ENCODE peak calls at places on chromosomes 2 and 18, in nine cellular contexts. One of them, this sample, is unnamed. For H3K36me3 and H3K9me3, the result is how much of the 10 kb centered on the place peaks cover.

GRCh38 chr2:227703961-227704360 is 13.9 kb downstream of the SLC19A3 start:
- DNase-seq in GM23248: peak
- DNase-seq in CD8-positive, alpha-beta memory T cell: no peak
- DNase-seq in NT2/D1: no peak
- DNase-seq in WERI-Rb-1: no peak
- DNase-seq in cardiac muscle cell: no peak
- DNase-seq in HCT116: no peak
- DNase-seq in adipocyte: peak
- DNase-seq in upper lobe of left lung: no peak
- DNase-seq in this sample: peak

GRCh38 chr18:53911200-53911599 is 313.3 kb downstream of the MBD2 start:
- DNase-seq in cardiac muscle cell: no peak
- DNase-seq in NT2/D1: no peak
- DNase-seq in CD8-positive, alpha-beta memory T cell: no peak
- DNase-seq in WERI-Rb-1: no peak
- DNase-seq in GM23248: peak
- DNase-seq in upper lobe of left lung: no peak
- DNase-seq in HCT116: no peak
- DNase-seq in adipocyte: peak
- DNase-seq in this sample: no peak

GRCh38 chr18:44031063-44031462 is 649.6 kb upstream of the SETBP1 start:
- DNase-seq in CD8-positive, alpha-beta memory T cell: no peak
- DNase-seq in adipocyte: no peak
- DNase-seq in NT2/D1: no peak
- DNase-seq in HCT116: no peak
- DNase-seq in upper lobe of left lung: no peak
- DNase-seq in WERI-Rb-1: no peak
- DNase-seq in GM23248: no peak
- DNase-seq in cardiac muscle cell: no peak
- DNase-seq in this sample: no peak

GRCh38 chr2:173657996-173658717 is 303.5 kb downstream of the CDCA7 start:
- DNase-seq in WERI-Rb-1: no peak
- DNase-seq in NT2/D1: no peak
- DNase-seq in upper lobe of left lung: no peak
- DNase-seq in cardiac muscle cell: no peak
- DNase-seq in HCT116: peak
- DNase-seq in GM23248: peak
- DNase-seq in CD8-positive, alpha-beta memory T cell: no peak
- DNase-seq in adipocyte: peak
- DNase-seq in this sample: peak

GRCh38 chr2:111523009-111523408 is 361.0 kb downstream of the ANAPC1 start:
- DNase-seq in WERI-Rb-1: no peak
- DNase-seq in NT2/D1: no peak
- DNase-seq in CD8-positive, alpha-beta memory T cell: no peak
- DNase-seq in HCT116: no peak
- DNase-seq in cardiac muscle cell: peak
- DNase-seq in GM23248: no peak
- DNase-seq in upper lobe of left lung: no peak
- DNase-seq in adipocyte: no peak
- DNase-seq in this sample: no peak

GRCh38 chr2:196101325-196101981 is 32.8 kb upstream of the DNAH7 start:
- DNase-seq in GM23248: peak
- DNase-seq in adipocyte: no peak
- DNase-seq in HCT116: no peak
- DNase-seq in cardiac muscle cell: no peak
- DNase-seq in CD8-positive, alpha-beta memory T cell: no peak
- DNase-seq in WERI-Rb-1: no peak
- DNase-seq in NT2/D1: no peak
- DNase-seq in upper lobe of left lung: no peak
- DNase-seq in this sample: no peak

GRCh38 chr2:240202616-240203015 is 62.2 kb upstream of the OTOS start:
- DNase-seq in GM23248: no peak
- DNase-seq in adipocyte: no peak
- DNase-seq in NT2/D1: no peak
- DNase-seq in upper lobe of left lung: no peak
- DNase-seq in WERI-Rb-1: no peak
- DNase-seq in HCT116: no peak
- DNase-seq in CD8-positive, alpha-beta memory T cell: no peak
- DNase-seq in cardiac muscle cell: no peak
- DNase-seq in this sample: no peak

GRCh38 chr2:20563833-20564232 is 87.1 kb downstream of the HS1BP3 start:
- DNase-seq in CD8-positive, alpha-beta memory T cell: no peak
- DNase-seq in WERI-Rb-1: no peak
- DNase-seq in cardiac muscle cell: no peak
- DNase-seq in NT2/D1: no peak
- DNase-seq in HCT116: no peak
- DNase-seq in adipocyte: no peak
- DNase-seq in GM23248: peak
- DNase-seq in upper lobe of left lung: no peak
- DNase-seq in this sample: peak

GRCh38 chr2:48195168-48195567 is 288.9 kb upstream of the FBXO11 start:
- DNase-seq in WERI-Rb-1: no peak
- DNase-seq in upper lobe of left lung: no peak
- DNase-seq in cardiac muscle cell: no peak
- DNase-seq in GM23248: no peak
- DNase-seq in HCT116: no peak
- DNase-seq in CD8-positive, alpha-beta memory T cell: no peak
- DNase-seq in adipocyte: no peak
- DNase-seq in NT2/D1: no peak
- DNase-seq in this sample: no peak

GRCh38 chr2:39153312-39153711 is 32.5 kb upstream of the SOS1 start:
- DNase-seq in GM23248: peak
- DNase-seq in HCT116: no peak
- DNase-seq in upper lobe of left lung: no peak
- DNase-seq in cardiac muscle cell: no peak
- DNase-seq in WERI-Rb-1: no peak
- DNase-seq in NT2/D1: no peak
- DNase-seq in adipocyte: peak
- DNase-seq in CD8-positive, alpha-beta memory T cell: no peak
- DNase-seq in this sample: no peak

GRCh38 chr2:233976690-233977294 is 59.6 kb downstream of the TRPM8 start:
- DNase-seq in upper lobe of left lung: no peak
- DNase-seq in HCT116: peak
- DNase-seq in adipocyte: peak
- DNase-seq in cardiac muscle cell: peak
- DNase-seq in WERI-Rb-1: peak
- DNase-seq in GM23248: peak
- DNase-seq in NT2/D1: peak
- DNase-seq in CD8-positive, alpha-beta memory T cell: no peak
- DNase-seq in this sample: no peak

GRCh38 chr2:219059375-219059724 is 1.4 kb downstream of the IHH start:
- DNase-seq in upper lobe of left lung: no peak
- DNase-seq in adipocyte: no peak
- DNase-seq in WERI-Rb-1: no peak
- DNase-seq in CD8-positive, alpha-beta memory T cell: no peak
- DNase-seq in NT2/D1: no peak
- DNase-seq in cardiac muscle cell: no peak
- DNase-seq in HCT116: no peak
- DNase-seq in GM23248: peak
- DNase-seq in this sample: no peak

GRCh38 chr2:120984452-120985173 is 248.9 kb downstream of the GLI2 start:
- DNase-seq in cardiac muscle cell: no peak
- DNase-seq in GM23248: no peak
- DNase-seq in upper lobe of left lung: no peak
- DNase-seq in WERI-Rb-1: no peak
- DNase-seq in NT2/D1: no peak
- DNase-seq in CD8-positive, alpha-beta memory T cell: no peak
- DNase-seq in HCT116: no peak
- DNase-seq in adipocyte: no peak
- DNase-seq in this sample: no peak
- H3K36me3 ChIP-seq in cardiac muscle cell: under half
- H3K36me3 ChIP-seq in GM23248: under half
- H3K36me3 ChIP-seq in upper lobe of left lung: under half
- H3K36me3 ChIP-seq in WERI-Rb-1: under half
- H3K36me3 ChIP-seq in NT2/D1: half or more
- H3K36me3 ChIP-seq in CD8-positive, alpha-beta memory T cell: under half
- H3K36me3 ChIP-seq in HCT116: under half
- H3K36me3 ChIP-seq in adipocyte: under half
- H3K36me3 ChIP-seq in this sample: under half

GRCh38 chr2:46747297-46747818 is 168.2 kb downstream of the MCFD2 start:
- DNase-seq in cardiac muscle cell: no peak
- DNase-seq in HCT116: no peak
- DNase-seq in upper lobe of left lung: no peak
- DNase-seq in CD8-positive, alpha-beta memory T cell: no peak
- DNase-seq in NT2/D1: no peak
- DNase-seq in adipocyte: peak
- DNase-seq in WERI-Rb-1: no peak
- DNase-seq in GM23248: no peak
- DNase-seq in this sample: no peak
- H3K9me3 ChIP-seq in cardiac muscle cell: under half
- H3K9me3 ChIP-seq in HCT116: under half
- H3K9me3 ChIP-seq in upper lobe of left lung: under half
- H3K9me3 ChIP-seq in CD8-positive, alpha-beta memory T cell: under half
- H3K9me3 ChIP-seq in NT2/D1: under half
- H3K9me3 ChIP-seq in adipocyte: under half
- H3K9me3 ChIP-seq in WERI-Rb-1: under half
- H3K9me3 ChIP-seq in GM23248: under half
- H3K9me3 ChIP-seq in this sample: under half

GRCh38 chr2:134944975-134945374 is 26.4 kb downstream of the CCNT2 start:
- DNase-seq in adipocyte: no peak
- DNase-seq in upper lobe of left lung: no peak
- DNase-seq in GM23248: no peak
- DNase-seq in WERI-Rb-1: no peak
- DNase-seq in cardiac muscle cell: no peak
- DNase-seq in NT2/D1: no peak
- DNase-seq in HCT116: no peak
- DNase-seq in CD8-positive, alpha-beta memory T cell: no peak
- DNase-seq in this sample: no peak
- H3K36me3 ChIP-seq in adipocyte: half or more
- H3K36me3 ChIP-seq in upper lobe of left lung: under half
- H3K36me3 ChIP-seq in GM23248: half or more
- H3K36me3 ChIP-seq in WERI-Rb-1: half or more
- H3K36me3 ChIP-seq in cardiac muscle cell: under half
- H3K36me3 ChIP-seq in NT2/D1: half or more
- H3K36me3 ChIP-seq in HCT116: under half
- H3K36me3 ChIP-seq in CD8-positive, alpha-beta memory T cell: under half
- H3K36me3 ChIP-seq in this sample: half or more

DNA sequence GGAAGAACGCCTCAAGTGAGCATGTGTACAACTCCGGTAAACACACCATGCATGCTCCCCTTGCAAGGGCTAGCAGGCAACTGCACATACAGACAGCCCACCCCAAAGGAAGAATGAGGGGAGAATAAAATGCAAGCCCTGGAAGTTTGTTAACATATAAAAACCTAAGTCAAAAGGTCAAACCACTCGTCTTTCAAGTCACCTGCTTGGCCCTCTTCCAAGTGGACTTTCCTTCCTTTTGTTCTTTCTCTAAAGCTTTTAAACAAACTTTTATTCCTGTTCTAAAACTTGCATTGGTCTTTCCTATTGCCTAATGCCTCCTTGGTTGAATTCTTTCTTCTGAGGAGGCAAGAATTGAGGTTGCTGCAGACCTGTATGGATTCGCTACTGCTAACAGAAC is 5.2 kb upstream of the RPIA start:
- DNase-seq in GM23248: no peak
- DNase-seq in CD8-positive, alpha-beta memory T cell: no peak
- DNase-seq in upper lobe of left lung: no peak
- DNase-seq in cardiac muscle cell: no peak
- DNase-seq in WERI-Rb-1: no peak
- DNase-seq in adipocyte: no peak
- DNase-seq in HCT116: no peak
- DNase-seq in NT2/D1: no peak
- DNase-seq in this sample: no peak
- H3K9me3 ChIP-seq in GM23248: under half
- H3K9me3 ChIP-seq in CD8-positive, alpha-beta memory T cell: under half
- H3K9me3 ChIP-seq in upper lobe of left lung: under half
- H3K9me3 ChIP-seq in cardiac muscle cell: under half
- H3K9me3 ChIP-seq in WERI-Rb-1: under half
- H3K9me3 ChIP-seq in adipocyte: under half
- H3K9me3 ChIP-seq in HCT116: under half
- H3K9me3 ChIP-seq in NT2/D1: half or more
- H3K9me3 ChIP-seq in this sample: under half